ENCODE peak calls at places on chromosomes 4 and X, in six cellular contexts. U, E, L, K, X and Z are unnamed samples.
A peak's percentile ranks its signal among the peaks of the same experiment; 100 is the strongest.

GRCh38 chr4:174521800-174522182 is 497 bp downstream of the HPGD start:
- DNase-seq in E (peak; percentile 15), X (no peak), L (no peak), U (no peak), K (peak; percentile 31), Z (no peak)

GRCh38 chr4:154414796-154415195 is 76.8 kb downstream of the DCHS2 start:
- DNase-seq in L (no peak), K (no peak), E (no peak), X (no peak), U (no peak), Z (no peak)

GRCh38 chrX:80511969-80512760 is 91.9 kb downstream of the TENT5D start:
- DNase-seq in U (no peak), L (no peak), E (peak; percentile 0), X (no peak), K (no peak), Z (no peak)

GRCh38 chr4:22991576-22991975 is 298.8 kb downstream of the GBA3 start:
- DNase-seq in L (no peak), X (no peak), E (peak; percentile 13), U (no peak), K (no peak), Z (no peak)

GRCh38 chr4:78645853-78646757 is 94.5 kb downstream of the ANXA3 start:
- DNase-seq in U (peak; percentile 83), L (peak; percentile 74), K (peak; percentile 92), E (peak; percentile 95), X (peak; percentile 97), Z (peak; percentile 98)

GRCh38 chrX:118325453-118325852 is 20.5 kb upstream of the WDR44 start:
- DNase-seq in X (no peak), L (no peak), K (no peak), E (peak; percentile 21), U (no peak), Z (peak; percentile 8)

GRCh38 chr4:48906283-48907173 is at the start of gene OCIAD2:
- DNase-seq in L (peak; percentile 47), K (peak; percentile 43), X (peak; percentile 39), U (no peak), E (peak; percentile 61), Z (no peak)

GRCh38 chr4:128287159-128287870 is at the start of gene PGRMC2:
- DNase-seq in L (no peak), X (peak; percentile 34), E (peak; percentile 68), U (peak; percentile 24), K (peak; percentile 47), Z (peak; percentile 24)

GRCh38 chr4:42478941-42479340 is 81.7 kb downstream of the SHISA3 start:
- DNase-seq in L (no peak), U (no peak), X (no peak), K (no peak), E (no peak), Z (no peak)

GRCh38 chrX:116272328-116272727 is 101.8 kb downstream of the AGTR2 start:
- DNase-seq in U (peak; percentile 91), L (no peak), K (no peak), E (peak; percentile 86), X (peak; percentile 88), Z (peak; percentile 91)

GRCh38 chr4:89305712-89306437 is 1.7 kb downstream of the GPRIN3 start:
- DNase-seq in E (peak; percentile 65), L (no peak), K (no peak), X (peak; percentile 31), U (peak; percentile 23), Z (peak; percentile 34)

GRCh38 chr4:75555294-75556164 is at the start of gene ODAPH:
- DNase-seq in U (peak; percentile 59), K (no peak), L (no peak), X (no peak), E (peak; percentile 48), Z (peak; percentile 29)

GRCh38 chrX:139025822-139026221 is 314.3 kb upstream of the FGF13 start:
- DNase-seq in K (no peak), X (no peak), U (no peak), E (no peak), L (no peak), Z (no peak)

GRCh38 chr4:170339522-170339921 is 249.8 kb upstream of the AADAT start:
- DNase-seq in K (no peak), L (no peak), U (no peak), E (no peak), X (no peak), Z (peak; percentile 24)

GRCh38 chr4:25783943-25784342 is 78.8 kb downstream of the SEL1L3 start:
- DNase-seq in E (no peak), K (no peak), L (no peak), U (no peak), X (no peak), Z (no peak)

GRCh38 chr4:121213940-121214339 is 49.8 kb upstream of the TNIP3 start:
- DNase-seq in K (no peak), X (no peak), E (no peak), L (no peak), U (no peak), Z (no peak)

GRCh38 chr4:95761441-95761840 is 78.5 kb upstream of the PDHA2 start:
- DNase-seq in E (no peak), X (peak; percentile 40), K (no peak), U (peak; percentile 63), L (no peak), Z (peak; percentile 30)

GRCh38 chrX:107576392-107576791 is 51.9 kb upstream of the PRPS1 start:
- DNase-seq in E (no peak), U (no peak), L (no peak), X (no peak), K (no peak), Z (no peak)

GRCh38 chrX:110000854-110001701 is 1.8 kb upstream of the TMEM164 start:
- DNase-seq in X (no peak), K (no peak), U (no peak), E (no peak), L (no peak), Z (no peak)

GRCh38 chr4:83083925-83084475 is 30.5 kb downstream of the PLAC8 start:
- DNase-seq in K (no peak), E (no peak), U (no peak), X (no peak), L (no peak), Z (no peak)

GRCh38 chr4:151197258-151197657 is 79.7 kb upstream of the PRSS48 start:
- DNase-seq in L (peak; percentile 18), X (peak; percentile 70), E (peak; percentile 95), K (peak; percentile 85), U (no peak), Z (peak; percentile 86)

GRCh38 chr4:40190880-40191815 is 5.7 kb upstream of the RHOH start:
- DNase-seq in U (no peak), K (no peak), X (no peak), E (no peak), L (no peak), Z (peak; percentile 44)

GRCh38 chr4:40192286-40193017 is 4.4 kb upstream of the RHOH start:
- DNase-seq in L (no peak), U (no peak), X (no peak), K (no peak), E (no peak), Z (peak; percentile 57)

GRCh38 chr4:40193018-40193571 is 3.7 kb upstream of the RHOH start:
- DNase-seq in L (no peak), K (no peak), E (no peak), U (no peak), X (no peak), Z (no peak)

GRCh38 chr4:40189997-40190396 is 6.8 kb upstream of the RHOH start:
- DNase-seq in E (no peak), X (peak; percentile 65), U (no peak), L (no peak), K (no peak), Z (no peak)

GRCh38 chr4:40190465-40190864 is 6.4 kb upstream of the RHOH start:
- DNase-seq in U (no peak), L (no peak), K (no peak), E (no peak), X (no peak), Z (no peak)
- H3K4me3 ChIP-seq in U (no peak overlapping the region), L (no peak overlapping the region), K (no peak overlapping the region), E (no peak overlapping the region), X (no peak overlapping the region), Z (no peak overlapping the region)

GRCh38 chrX:123964155-123964554 is 2.6 kb downstream of the STAG2 start:
- DNase-seq in L (no peak), E (peak; percentile 61), X (peak; percentile 62), K (no peak), U (no peak), Z (peak; percentile 30)
- H3K4me3 ChIP-seq in L (peak overlapping the region; percentile 80), E (peak overlapping the region; percentile 89), X (peak overlapping the region; percentile 94), K (no peak overlapping the region), U (no peak overlapping the region), Z (no peak overlapping the region)

GRCh38 chrX:9340619-9341304 is 124.1 kb upstream of the TBL1X start:
- DNase-seq in L (peak; percentile 30), E (peak; percentile 61), U (no peak), K (peak; percentile 23), X (peak; percentile 48), Z (peak; percentile 42)

GRCh38 chrX:9339603-9340569 is 125.0 kb upstream of the TBL1X start:
- DNase-seq in L (peak; percentile 34), E (peak; percentile 19), X (peak; percentile 34), K (peak; percentile 16), U (no peak), Z (no peak)

GRCh38 chrX:9343971-9344370 is 120.9 kb upstream of the TBL1X start:
- DNase-seq in U (no peak), K (no peak), E (no peak), X (no peak), L (no peak), Z (no peak)

GRCh38 chrX:9341305-9342201 is 123.3 kb upstream of the TBL1X start:
- DNase-seq in L (peak; percentile 66), E (peak; percentile 62), X (peak; percentile 84), U (no peak), K (peak; percentile 34), Z (peak; percentile 65)

DNA sequence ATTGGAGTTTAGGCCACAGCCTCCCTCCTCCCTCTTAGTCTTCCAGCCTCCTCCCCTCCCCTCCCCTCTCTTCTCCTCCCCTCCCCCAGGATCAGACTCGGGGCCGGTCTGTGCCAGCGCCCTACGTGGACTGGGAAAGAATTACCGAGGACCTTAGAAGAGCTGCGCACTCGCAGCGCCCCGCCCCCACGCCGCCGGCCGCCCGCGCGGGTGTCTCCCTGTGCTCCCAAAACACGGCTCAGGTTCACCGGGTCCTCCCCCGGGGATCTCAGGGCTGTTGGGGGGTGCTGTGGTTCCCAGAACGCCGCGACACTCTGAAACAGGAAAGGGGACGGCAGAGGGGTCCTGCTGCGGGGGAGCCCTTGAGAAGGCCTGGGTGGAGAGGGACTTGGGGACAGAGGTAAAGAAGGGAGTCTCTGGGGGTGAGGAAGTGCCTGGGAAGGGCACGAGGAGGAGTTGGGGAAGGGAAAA is 122.2 kb upstream of the TBL1X start:
- DNase-seq in U (peak; percentile 69), X (peak; percentile 91), E (peak; percentile 81), L (peak; percentile 80), K (peak; percentile 70), Z (peak; percentile 83)
- H3K4me3 ChIP-seq in U (peak overlapping the region; percentile 33), X (no peak overlapping the region), E (peak overlapping the region; percentile 63), L (peak overlapping the region; percentile 52), K (no peak overlapping the region), Z (peak overlapping the region; percentile 20)

DNA sequence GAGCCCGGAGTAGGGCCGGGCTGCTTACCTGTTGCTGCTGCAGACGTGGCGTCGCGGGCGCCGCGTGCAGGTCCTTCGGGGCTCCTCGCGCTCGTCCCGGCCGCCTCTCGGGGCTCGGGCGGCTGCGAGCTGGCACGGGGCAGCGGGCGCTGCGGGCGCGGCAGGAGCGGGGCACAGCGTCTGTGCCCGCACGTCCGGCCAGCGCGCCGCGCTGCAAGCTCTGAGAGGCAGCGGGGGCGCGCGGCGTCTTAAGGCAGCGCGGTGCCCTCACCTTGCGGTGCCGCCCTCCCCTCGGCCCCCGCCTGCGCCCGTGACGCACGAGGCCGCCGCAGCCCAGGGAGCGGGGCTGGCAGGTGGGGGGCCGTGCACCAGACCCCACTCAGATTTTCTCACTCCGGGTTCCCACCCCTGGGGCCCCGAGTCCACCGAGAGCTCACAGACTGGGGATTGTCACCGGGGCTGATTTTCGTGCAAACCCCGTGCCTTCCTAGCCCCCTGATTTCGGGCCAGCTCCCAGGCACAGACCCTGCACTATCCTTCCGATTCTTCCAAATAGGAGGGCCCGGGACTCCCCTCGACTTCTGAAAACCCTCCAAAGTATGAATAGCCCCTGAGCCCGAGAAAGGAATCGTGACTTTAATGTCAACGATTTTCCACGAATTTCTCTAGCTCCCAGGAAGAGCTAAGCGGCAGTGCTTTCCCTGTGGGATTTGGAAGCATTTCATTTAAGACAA is at the start of gene GPR101:
- DNase-seq in X (no peak), L (no peak), K (no peak), U (no peak), E (peak; percentile 13), Z (no peak)
- H3K4me3 ChIP-seq in X (no peak within 1 kb of the TSS), L (peak within 1 kb of the TSS; percentile 28), K (no peak within 1 kb of the TSS), U (no peak within 1 kb of the TSS), E (no peak within 1 kb of the TSS), Z (no peak within 1 kb of the TSS)